ENCODE peak calls at places on chromosomes 11 and 22, in six cellular contexts. One of them, this sample, is unnamed.

GRCh38 chr22:35154937-35155387 is 89.0 kb downstream of the ISX start:
- DNase-seq in lower lobe of right lung: peak
- DNase-seq in MCF 10A: peak
- DNase-seq in T-helper 17 cell: no peak
- DNase-seq in LHCN-M2: peak
- DNase-seq in GM04503: peak
- DNase-seq in this sample: peak

GRCh38 chr11:66219846-66220565 is 48.4 kb upstream of the RAB1B start:
- DNase-seq in LHCN-M2: no peak
- DNase-seq in MCF 10A: no peak
- DNase-seq in lower lobe of right lung: no peak
- DNase-seq in GM04503: no peak
- DNase-seq in T-helper 17 cell: no peak
- DNase-seq in this sample: no peak

GRCh38 chr11:117212697-117213355 is 13.7 kb downstream of the TAGLN start:
- DNase-seq in T-helper 17 cell: no peak
- DNase-seq in LHCN-M2: no peak
- DNase-seq in lower lobe of right lung: no peak
- DNase-seq in MCF 10A: no peak
- DNase-seq in GM04503: no peak
- DNase-seq in this sample: no peak

GRCh38 chr11:2770556-2771301 is 70.9 kb upstream of the KCNQ1OT1 start:
- DNase-seq in T-helper 17 cell: no peak
- DNase-seq in GM04503: no peak
- DNase-seq in MCF 10A: no peak
- DNase-seq in LHCN-M2: no peak
- DNase-seq in lower lobe of right lung: peak
- DNase-seq in this sample: peak

GRCh38 chr11:66523611-66524010 is 13.2 kb downstream of the BBS1 start:
- DNase-seq in LHCN-M2: no peak
- DNase-seq in T-helper 17 cell: no peak
- DNase-seq in MCF 10A: no peak
- DNase-seq in lower lobe of right lung: no peak
- DNase-seq in GM04503: no peak
- DNase-seq in this sample: no peak

GRCh38 chr11:127632971-127633680 is 632.6 kb upstream of the KIRREL3 start:
- DNase-seq in LHCN-M2: peak
- DNase-seq in MCF 10A: no peak
- DNase-seq in T-helper 17 cell: no peak
- DNase-seq in lower lobe of right lung: no peak
- DNase-seq in GM04503: no peak
- DNase-seq in this sample: no peak

GRCh38 chr11:43944761-43945311 is 2.4 kb downstream of the C11orf96 start:
- DNase-seq in T-helper 17 cell: peak
- DNase-seq in GM04503: no peak
- DNase-seq in LHCN-M2: no peak
- DNase-seq in MCF 10A: peak
- DNase-seq in lower lobe of right lung: peak
- DNase-seq in this sample: peak

GRCh38 chr11:60933416-60933815 is 9.2 kb downstream of the TMEM132A start:
- DNase-seq in GM04503: no peak
- DNase-seq in lower lobe of right lung: no peak
- DNase-seq in T-helper 17 cell: no peak
- DNase-seq in MCF 10A: no peak
- DNase-seq in LHCN-M2: no peak
- DNase-seq in this sample: no peak

GRCh38 chr11:77506857-77507256 is 33.0 kb upstream of the PAK1 start:
- DNase-seq in LHCN-M2: peak
- DNase-seq in GM04503: no peak
- DNase-seq in MCF 10A: peak
- DNase-seq in T-helper 17 cell: no peak
- DNase-seq in lower lobe of right lung: no peak
- DNase-seq in this sample: no peak

GRCh38 chr22:39106326-39106725 is 9.3 kb downstream of the APOBEC3H start:
- DNase-seq in T-helper 17 cell: no peak
- DNase-seq in GM04503: no peak
- DNase-seq in MCF 10A: no peak
- DNase-seq in LHCN-M2: no peak
- DNase-seq in lower lobe of right lung: no peak
- DNase-seq in this sample: no peak

GRCh38 chr11:96122601-96123044 is 198.7 kb upstream of the MTMR2 start:
- DNase-seq in GM04503: no peak
- DNase-seq in LHCN-M2: no peak
- DNase-seq in T-helper 17 cell: no peak
- DNase-seq in MCF 10A: peak
- DNase-seq in lower lobe of right lung: no peak
- DNase-seq in this sample: no peak

GRCh38 chr22:31615940-31616314 is 46.1 kb downstream of the PISD start:
- DNase-seq in T-helper 17 cell: no peak
- DNase-seq in GM04503: no peak
- DNase-seq in MCF 10A: no peak
- DNase-seq in LHCN-M2: no peak
- DNase-seq in lower lobe of right lung: no peak
- DNase-seq in this sample: no peak

GRCh38 chr11:44387415-44387814 is 77.5 kb upstream of the ALX4 start:
- DNase-seq in GM04503: no peak
- DNase-seq in lower lobe of right lung: no peak
- DNase-seq in MCF 10A: no peak
- DNase-seq in T-helper 17 cell: no peak
- DNase-seq in LHCN-M2: no peak
- DNase-seq in this sample: no peak

GRCh38 chr11:11057472-11057854 is 199.6 kb upstream of the ZBED5 start:
- DNase-seq in MCF 10A: no peak
- DNase-seq in LHCN-M2: no peak
- DNase-seq in lower lobe of right lung: no peak
- DNase-seq in GM04503: no peak
- DNase-seq in T-helper 17 cell: no peak
- DNase-seq in this sample: no peak

GRCh38 chr11:94128171-94128745 is 383 bp upstream of the PANX1 start:
- DNase-seq in lower lobe of right lung: peak
- DNase-seq in MCF 10A: no peak
- DNase-seq in LHCN-M2: no peak
- DNase-seq in GM04503: no peak
- DNase-seq in T-helper 17 cell: no peak
- DNase-seq in this sample: peak

GRCh38 chr11:134503104-134503503 is 91.1 kb upstream of the B3GAT1 start:
- DNase-seq in T-helper 17 cell: no peak
- DNase-seq in MCF 10A: no peak
- DNase-seq in LHCN-M2: no peak
- DNase-seq in lower lobe of right lung: no peak
- DNase-seq in GM04503: no peak
- DNase-seq in this sample: no peak

GRCh38 chr11:35579557-35580396 is 38.5 kb upstream of the FJX1 start:
- DNase-seq in T-helper 17 cell: no peak
- DNase-seq in LHCN-M2: peak
- DNase-seq in lower lobe of right lung: no peak
- DNase-seq in GM04503: peak
- DNase-seq in MCF 10A: peak
- DNase-seq in this sample: no peak

GRCh38 chr11:125766251-125766650 is 12.4 kb downstream of the PATE2 start:
- DNase-seq in LHCN-M2: no peak
- DNase-seq in T-helper 17 cell: no peak
- DNase-seq in MCF 10A: no peak
- DNase-seq in GM04503: no peak
- DNase-seq in lower lobe of right lung: no peak
- DNase-seq in this sample: no peak

GRCh38 chr11:59429924-59430516 is 3.8 kb upstream of the OR5A2 start:
- DNase-seq in lower lobe of right lung: no peak
- DNase-seq in LHCN-M2: peak
- DNase-seq in MCF 10A: peak
- DNase-seq in GM04503: peak
- DNase-seq in T-helper 17 cell: no peak
- DNase-seq in this sample: peak

GRCh38 chr22:45164217-45165123 is 745 bp downstream of the NUP50 start:
- DNase-seq in MCF 10A: no peak
- DNase-seq in lower lobe of right lung: peak
- DNase-seq in GM04503: no peak
- DNase-seq in T-helper 17 cell: peak
- DNase-seq in LHCN-M2: no peak
- DNase-seq in this sample: peak

GRCh38 chr11:100776212-100776896 is 89.3 kb downstream of the ARHGAP42 start:
- DNase-seq in T-helper 17 cell: no peak
- DNase-seq in LHCN-M2: no peak
- DNase-seq in lower lobe of right lung: no peak
- DNase-seq in MCF 10A: peak
- DNase-seq in GM04503: peak
- DNase-seq in this sample: no peak

GRCh38 chr11:12164061-12165014 is 53.9 kb downstream of the MICAL2 start:
- DNase-seq in GM04503: peak
- DNase-seq in T-helper 17 cell: no peak
- DNase-seq in LHCN-M2: peak
- DNase-seq in lower lobe of right lung: no peak
- DNase-seq in MCF 10A: no peak
- DNase-seq in this sample: no peak

GRCh38 chr11:104328514-104328912 is 164.6 kb upstream of the PDGFD start:
- DNase-seq in GM04503: no peak
- DNase-seq in T-helper 17 cell: no peak
- DNase-seq in MCF 10A: no peak
- DNase-seq in lower lobe of right lung: no peak
- DNase-seq in LHCN-M2: no peak
- DNase-seq in this sample: no peak

GRCh38 chr11:60985991-60986915 is 14.8 kb downstream of the CD6 start:
- DNase-seq in lower lobe of right lung: peak
- DNase-seq in T-helper 17 cell: peak
- DNase-seq in LHCN-M2: peak
- DNase-seq in GM04503: no peak
- DNase-seq in MCF 10A: peak
- DNase-seq in this sample: no peak

GRCh38 chr11:70581991-70582885 is 183.9 kb downstream of the CTTN start:
- DNase-seq in LHCN-M2: no peak
- DNase-seq in T-helper 17 cell: no peak
- DNase-seq in MCF 10A: no peak
- DNase-seq in lower lobe of right lung: peak
- DNase-seq in GM04503: no peak
- DNase-seq in this sample: no peak

GRCh38 chr11:92975285-92975684 is 5.8 kb downstream of the MTNR1B start:
- DNase-seq in MCF 10A: no peak
- DNase-seq in LHCN-M2: no peak
- DNase-seq in GM04503: no peak
- DNase-seq in T-helper 17 cell: no peak
- DNase-seq in lower lobe of right lung: no peak
- DNase-seq in this sample: no peak

GRCh38 chr11:120224872-120225371 is 14.1 kb downstream of the OAF start:
- DNase-seq in T-helper 17 cell: no peak
- DNase-seq in GM04503: no peak
- DNase-seq in lower lobe of right lung: no peak
- DNase-seq in MCF 10A: no peak
- DNase-seq in LHCN-M2: no peak
- DNase-seq in this sample: no peak

This sample was measured in endothelial cell.